ENCODE peak calls at places on chromosomes 5 and 9, in seven cellular contexts. E, M, R, W, H, J and X are unnamed samples. For H3K4me1, the result is how much of the 10 kb centered on the place peaks cover.

GRCh38 chr9:110179734-110180133 is 28.2 kb downstream of the C9orf152 start:
- DNase-seq in E (no peak), H (no peak), W (no peak), R (no peak), J (no peak), M (no peak), X (no peak)

GRCh38 chr9:134869554-134870310 is 10.9 kb upstream of the FCN2 start:
- DNase-seq in H (no peak), J (no peak), E (no peak), W (no peak), M (peak), R (no peak), X (no peak)

GRCh38 chr5:36414869-36415282 is 113.2 kb upstream of the RANBP3L start:
- DNase-seq in J (no peak), H (no peak), E (no peak), R (no peak), W (no peak), M (no peak), X (no peak)

GRCh38 chr9:91771027-91771426 is 179.0 kb downstream of the ROR2 start:
- DNase-seq in J (peak), M (peak), W (no peak), R (no peak), H (no peak), E (peak), X (no peak)

GRCh38 chr5:147939431-147940114 is 33.2 kb upstream of the C5orf46 start:
- DNase-seq in E (no peak), M (peak), J (peak), H (no peak), R (no peak), W (no peak), X (no peak)

GRCh38 chr5:172886974-172887491 is 53.0 kb downstream of the ERGIC1 start:
- DNase-seq in E (peak), R (no peak), W (peak), H (peak), J (peak), M (peak), X (peak)

GRCh38 chr9:109551651-109552050 is 53.5 kb upstream of the PTPN3 start:
- DNase-seq in J (no peak), E (no peak), H (no peak), M (no peak), R (no peak), W (no peak), X (no peak)

GRCh38 chr5:168651654-168652053 is 72.5 kb upstream of the PANK3 start:
- DNase-seq in J (no peak), M (no peak), H (peak), R (no peak), W (no peak), E (no peak), X (no peak)

GRCh38 chr9:127975376-127976315 is 5.1 kb downstream of the EEIG1 start:
- DNase-seq in J (no peak), R (no peak), M (no peak), E (no peak), W (no peak), H (no peak), X (no peak)

GRCh38 chr9:96494215-96494800 is 44.3 kb downstream of the HABP4 start:
- DNase-seq in M (no peak), J (no peak), R (no peak), W (no peak), H (no peak), E (no peak), X (no peak)

GRCh38 chr9:37984672-37985611 is 81.0 kb upstream of the SLC25A51 start:
- DNase-seq in J (no peak), H (peak), W (peak), E (no peak), R (no peak), M (no peak), X (no peak)

GRCh38 chr5:96331210-96331609 is 101.8 kb downstream of the PCSK1 start:
- DNase-seq in E (no peak), W (no peak), H (no peak), R (no peak), J (no peak), M (peak), X (no peak)

GRCh38 chr5:171310816-171311697 is 2.0 kb downstream of the TLX3 start:
- DNase-seq in E (no peak), M (no peak), J (no peak), H (no peak), R (no peak), W (no peak), X (no peak)

GRCh38 chr5:149348463-149348862 is 3.2 kb downstream of the GRPEL2 start:
- DNase-seq in J (no peak), R (no peak), W (no peak), H (no peak), M (no peak), E (no peak), X (no peak)

GRCh38 chr5:143374496-143375217 is 28.8 kb downstream of the NR3C1 start:
- DNase-seq in M (no peak), J (no peak), H (no peak), E (no peak), R (no peak), W (no peak), X (no peak)

GRCh38 chr5:57174850-57175525 is 1.1 kb downstream of the GPBP1 start:
- DNase-seq in J (no peak), R (no peak), W (no peak), E (no peak), M (no peak), H (no peak), X (no peak)

GRCh38 chr5:117189772-117190171 is 615.1 kb upstream of the SEMA6A start:
- DNase-seq in R (no peak), W (no peak), E (no peak), M (no peak), J (no peak), H (no peak), X (no peak)

DNA sequence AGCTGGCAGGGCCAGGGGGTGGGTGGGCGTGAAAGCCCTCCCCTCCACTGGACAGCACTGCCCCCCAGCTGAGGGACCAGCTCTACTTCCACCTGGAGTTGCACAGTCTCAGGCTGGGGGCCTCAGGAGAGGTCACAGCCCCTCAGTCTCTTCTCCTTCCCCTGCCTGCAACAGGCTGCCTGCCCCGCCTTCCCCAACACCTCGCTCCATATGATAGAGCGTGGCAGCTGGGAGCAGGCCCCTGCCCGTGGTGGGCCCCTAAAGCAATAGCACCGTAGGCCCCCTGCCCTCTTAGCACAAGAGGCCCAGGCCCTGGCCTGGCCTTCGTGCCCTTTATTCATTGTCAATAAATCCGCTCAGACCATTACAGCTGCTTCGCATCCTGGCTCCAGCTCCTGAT is 3.9 kb downstream of the RELL2 start:
- DNase-seq in H (no peak), W (no peak), E (no peak), J (no peak), M (no peak), R (no peak), X (no peak)
- TF ChIP-seq CTCF in H (no peak), W (no peak), E (no peak), J (no peak), M (no peak), R (no peak), X (no peak)

GRCh38 chr5:124740055-124740454 is 6.4 kb downstream of the ZNF608 start:
- DNase-seq in M (no peak), J (no peak), W (no peak), R (no peak), H (no peak), E (no peak), X (no peak)

GRCh38 chr5:124736814-124737186 is 9.6 kb downstream of the ZNF608 start:
- DNase-seq in E (no peak), M (no peak), R (no peak), H (no peak), J (no peak), W (no peak), X (no peak)

GRCh38 chr5:124740991-124741583 is 5.4 kb downstream of the ZNF608 start:
- DNase-seq in R (no peak), W (no peak), J (no peak), H (no peak), M (no peak), E (no peak), X (no peak)

GRCh38 chr5:124737651-124738050 is 8.8 kb downstream of the ZNF608 start:
- DNase-seq in H (no peak), M (no peak), E (no peak), J (no peak), R (no peak), W (no peak), X (no peak)

DNA sequence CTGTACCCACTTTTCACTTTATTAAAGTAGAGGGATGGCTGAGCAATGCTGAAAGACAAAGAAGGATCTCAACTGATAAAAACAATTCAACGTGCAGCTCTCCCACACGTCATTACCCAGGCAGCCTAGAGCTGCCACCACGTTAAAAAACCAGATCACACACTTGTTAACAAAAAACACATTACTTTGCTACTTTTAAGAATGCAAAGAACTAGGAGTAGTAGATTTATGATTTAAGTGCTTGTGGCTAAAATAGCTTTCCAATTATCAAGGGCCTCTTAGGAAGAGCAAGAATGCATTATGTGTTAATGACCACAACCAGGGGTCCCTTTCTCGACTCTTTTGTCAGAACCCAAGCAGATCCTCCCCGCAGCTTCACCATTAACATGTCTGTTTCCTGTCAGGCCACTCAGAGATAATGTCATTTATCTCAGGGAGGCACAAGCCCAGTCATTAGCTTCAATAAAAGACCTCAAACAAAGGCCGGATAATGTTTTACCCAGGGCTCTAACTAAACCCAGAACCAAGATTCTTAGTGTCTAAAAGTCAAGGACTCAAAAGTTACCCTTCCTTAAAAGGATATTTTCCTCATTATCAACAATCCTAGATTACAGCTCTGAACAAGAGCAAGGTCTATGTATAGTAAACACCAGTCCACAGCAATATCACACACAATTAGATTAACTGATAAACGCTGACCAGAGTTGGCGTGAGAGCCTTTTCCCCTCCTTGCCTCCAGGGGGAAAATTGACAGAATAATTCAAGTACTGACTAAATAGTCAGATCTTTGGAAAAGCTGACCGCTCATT is 7.5 kb downstream of the ZNF608 start:
- DNase-seq in M (no peak), H (no peak), J (no peak), E (no peak), W (no peak), R (no peak), X (no peak)
- H3K4me1 ChIP-seq in M (under half), H (under half), J (under half), E (half or more), W (under half), R (under half), X (under half)

GRCh38 chr5:133353741-133354140 is 258.6 kb downstream of the FSTL4 start:
- DNase-seq in R (no peak), H (no peak), E (no peak), M (no peak), J (no peak), W (no peak), X (no peak)

GRCh38 chr5:133358271-133358670 is 254.1 kb downstream of the FSTL4 start:
- DNase-seq in W (no peak), M (no peak), R (no peak), H (no peak), E (no peak), J (no peak), X (no peak)

GRCh38 chr5:133354323-133355161 is 257.8 kb downstream of the FSTL4 start:
- DNase-seq in J (no peak), W (no peak), M (no peak), H (no peak), E (no peak), R (no peak), X (no peak)

GRCh38 chr5:133357758-133358157 is 254.6 kb downstream of the FSTL4 start:
- DNase-seq in J (no peak), M (no peak), E (no peak), R (no peak), W (no peak), H (no peak), X (no peak)

GRCh38 chr5:133356386-133357331 is 255.7 kb downstream of the FSTL4 start:
- DNase-seq in J (no peak), M (no peak), H (peak), R (no peak), W (no peak), E (no peak), X (no peak)
- TF ChIP-seq CTCF in J (no peak), M (no peak), H (no peak), R (no peak), W (no peak), E (no peak), X (no peak)

GRCh38 chr5:179620293-179620692 is 3.2 kb downstream of the HNRNPH1 start:
- DNase-seq in J (no peak), E (no peak), M (no peak), H (no peak), R (no peak), W (no peak), X (no peak)
- H3K4me1 ChIP-seq in J (under half), E (half or more), M (half or more), H (under half), R (half or more), W (half or more), X (under half)